ENCODE peak calls at places on chromosome 2, in ten cellular contexts. Y is cardiac fibroblast; G is hepatic stellate cell; M is effector memory CD4-positive, alpha-beta T cell; D is GF-D8; S is HS-5; N is kidney; Z is stimulated activated CD4-positive, alpha-beta T cell treated with anti-CD3 and anti-CD28 coated beads, Interleukin-15, amount 100 ng/mL, for 1 hour; U is NCI-H2171 treated with DMSO at 0.1 percent for 48 hours; L is activated T-helper 9 cell treated with anti-CD3 and anti-CD28 coated beads, Interleukin-2, amount 50 U/mL, for 16 hours. X is an unnamed sample.

GRCh38 chr2:226313071-226313470 is 486.5 kb downstream of the IRS1 start:
- DNase-seq in L (no peak), S (no peak), M (no peak), G (no peak), U (no peak), Z (no peak), D (no peak), Y (no peak), N (no peak), X (no peak)

GRCh38 chr2:172109670-172110421 is 7.1 kb upstream of the DLX2 start:
- DNase-seq in L (no peak), S (no peak), Y (no peak), G (no peak), D (no peak), U (no peak), N (no peak), M (no peak), Z (no peak), X (no peak)

GRCh38 chr2:190451561-190452176 is 43.5 kb downstream of the MFSD6 start:
- DNase-seq in U (no peak), G (no peak), L (no peak), M (no peak), Z (no peak), Y (peak; percentile 53), S (peak; percentile 14), N (no peak), D (no peak), X (no peak)

GRCh38 chr2:225434014-225434413 is 34.5 kb downstream of the NYAP2 start:
- DNase-seq in D (no peak), Z (no peak), U (no peak), Y (no peak), L (no peak), M (no peak), S (no peak), G (no peak), N (no peak), X (no peak)

GRCh38 chr2:3487432-3487831 is 31.9 kb downstream of the ADI1 start:
- DNase-seq in D (no peak), Z (no peak), Y (no peak), G (no peak), U (no peak), N (no peak), S (no peak), L (no peak), M (no peak), X (no peak)

GRCh38 chr2:118974103-118974911 is 32.3 kb downstream of the MARCO start:
- DNase-seq in Z (no peak), S (peak; percentile 81), U (no peak), Y (peak; percentile 78), D (no peak), N (peak; percentile 61), L (no peak), M (no peak), G (no peak), X (no peak)

GRCh38 chr2:45698538-45698937 is 47.1 kb downstream of the PRKCE start:
- DNase-seq in G (no peak), D (no peak), L (no peak), Y (no peak), Z (no peak), U (no peak), S (no peak), M (no peak), N (no peak), X (no peak)

GRCh38 chr2:230492107-230492506 is 76.1 kb downstream of the SP100 start:
- DNase-seq in M (no peak), G (no peak), L (no peak), S (no peak), N (no peak), U (no peak), Z (no peak), Y (no peak), D (no peak), X (no peak)

GRCh38 chr2:172354347-172354746 is 73.0 kb upstream of the ITGA6 start:
- DNase-seq in M (no peak), D (no peak), Y (no peak), G (no peak), S (no peak), U (no peak), Z (no peak), N (no peak), L (no peak), X (no peak)

GRCh38 chr2:100106460-100106859 is 35.9 kb downstream of the AFF3 start:
- DNase-seq in N (no peak), S (no peak), Y (no peak), L (no peak), Z (no peak), G (no peak), D (no peak), U (no peak), M (no peak), X (no peak)

GRCh38 chr2:217901826-217902225 is 101.0 kb downstream of the TNS1 start:
- DNase-seq in M (no peak), N (no peak), G (peak; percentile 94), Z (no peak), L (no peak), S (no peak), U (no peak), D (no peak), Y (peak; percentile 93), X (no peak)

GRCh38 chr2:49259926-49260325 is 105.6 kb upstream of the FSHR start:
- DNase-seq in S (no peak), Y (no peak), U (no peak), L (no peak), N (no peak), M (no peak), Z (no peak), G (no peak), D (no peak), X (no peak)

X was measured in NCI-H2081 treated with DMSO at 0.1 percent for 48 hours.